ENCODE peak calls at places on chromosomes 13 and 19, in six cellular contexts. I is thoracic aorta, H is A549, E is astrocyte of the spinal cord, T is retinal pigment epithelial cell, Q is right lobe of liver. M is an unnamed sample.

GRCh38 chr19:51142119-51142518 is at the start of gene SIGLEC7:
- DNase-seq in I (no peak), H (no peak), E (no peak), T (no peak), Q (no peak), M (no peak)

GRCh38 chr19:43534811-43535761 is 2.1 kb downstream of the ZNF575 start:
- DNase-seq in I (peak), H (peak), E (peak), T (no peak), Q (peak), M (no peak)

GRCh38 chr13:70960841-70961443 is 852.7 kb upstream of the KLHL1 start:
- DNase-seq in I (no peak), H (no peak), E (peak), T (no peak), Q (no peak), M (no peak)

GRCh38 chr13:113904411-113904810 is 40.5 kb upstream of the GAS6 start:
- DNase-seq in I (no peak), H (peak), E (no peak), T (no peak), Q (no peak), M (no peak)

GRCh38 chr13:23621316-23621645 is 51.1 kb downstream of the TNFRSF19 start:
- DNase-seq in I (no peak), H (peak), E (peak), T (peak), Q (no peak), M (no peak)

GRCh38 chr19:6890421-6890913 is 3.1 kb downstream of the ADGRE1 start:
- DNase-seq in I (no peak), H (no peak), E (no peak), T (no peak), Q (no peak), M (no peak)

GRCh38 chr13:41601718-41602445 is 144.5 kb downstream of the RGCC start:
- DNase-seq in I (no peak), H (no peak), E (peak), T (no peak), Q (no peak), M (no peak)

GRCh38 chr13:23953860-23954512 is 56.7 kb upstream of the C1QTNF9B start:
- DNase-seq in I (no peak), H (no peak), E (no peak), T (no peak), Q (no peak), M (no peak)

GRCh38 chr19:10538204-10538603 is 5.5 kb upstream of the ATG4D start:
- DNase-seq in I (no peak), H (no peak), E (no peak), T (no peak), Q (no peak), M (no peak)

GRCh38 chr19:46351241-46352041 is 4.6 kb downstream of the PPP5C start:
- DNase-seq in I (peak), H (no peak), E (peak), T (no peak), Q (no peak), M (no peak)

GRCh38 chr13:42071667-42072419 is 23.4 kb downstream of the DGKH start:
- DNase-seq in I (no peak), H (no peak), E (no peak), T (no peak), Q (no peak), M (no peak)

GRCh38 chr13:51861728-51862300 is at the start of gene CCDC70:
- DNase-seq in I (no peak), H (no peak), E (peak), T (no peak), Q (no peak), M (no peak)

GRCh38 chr13:47708386-47708785 is 292.7 kb downstream of the SUCLA2 start:
- DNase-seq in I (no peak), H (no peak), E (peak), T (peak), Q (no peak), M (no peak)

GRCh38 chr13:71785361-71785760 is 81.6 kb downstream of the DACH1 start:
- DNase-seq in I (no peak), H (no peak), E (no peak), T (no peak), Q (no peak), M (no peak)

GRCh38 chr19:11539495-11540365 is 1.1 kb downstream of the CNN1 start:
- DNase-seq in I (no peak), H (no peak), E (no peak), T (no peak), Q (no peak), M (no peak)

GRCh38 chr19:3982701-3983541 is 2.3 kb downstream of the EEF2 start:
- DNase-seq in I (no peak), H (no peak), E (peak), T (no peak), Q (peak), M (no peak)

GRCh38 chr13:66803759-66804456 is 426.2 kb downstream of the PCDH9 start:
- DNase-seq in I (no peak), H (no peak), E (no peak), T (no peak), Q (no peak), M (no peak)

GRCh38 chr13:32804673-32805260 is 211.5 kb upstream of the KL start:
- DNase-seq in I (no peak), H (no peak), E (peak), T (no peak), Q (no peak), M (no peak)

GRCh38 chr13:96460571-96460970 is 370.7 kb downstream of the HS6ST3 start:
- DNase-seq in I (no peak), H (no peak), E (no peak), T (no peak), Q (no peak), M (peak)

GRCh38 chr13:99955747-99956472 is 15.7 kb downstream of the ZIC5 start:
- DNase-seq in I (no peak), H (no peak), E (peak), T (no peak), Q (no peak), M (no peak)

DNA sequence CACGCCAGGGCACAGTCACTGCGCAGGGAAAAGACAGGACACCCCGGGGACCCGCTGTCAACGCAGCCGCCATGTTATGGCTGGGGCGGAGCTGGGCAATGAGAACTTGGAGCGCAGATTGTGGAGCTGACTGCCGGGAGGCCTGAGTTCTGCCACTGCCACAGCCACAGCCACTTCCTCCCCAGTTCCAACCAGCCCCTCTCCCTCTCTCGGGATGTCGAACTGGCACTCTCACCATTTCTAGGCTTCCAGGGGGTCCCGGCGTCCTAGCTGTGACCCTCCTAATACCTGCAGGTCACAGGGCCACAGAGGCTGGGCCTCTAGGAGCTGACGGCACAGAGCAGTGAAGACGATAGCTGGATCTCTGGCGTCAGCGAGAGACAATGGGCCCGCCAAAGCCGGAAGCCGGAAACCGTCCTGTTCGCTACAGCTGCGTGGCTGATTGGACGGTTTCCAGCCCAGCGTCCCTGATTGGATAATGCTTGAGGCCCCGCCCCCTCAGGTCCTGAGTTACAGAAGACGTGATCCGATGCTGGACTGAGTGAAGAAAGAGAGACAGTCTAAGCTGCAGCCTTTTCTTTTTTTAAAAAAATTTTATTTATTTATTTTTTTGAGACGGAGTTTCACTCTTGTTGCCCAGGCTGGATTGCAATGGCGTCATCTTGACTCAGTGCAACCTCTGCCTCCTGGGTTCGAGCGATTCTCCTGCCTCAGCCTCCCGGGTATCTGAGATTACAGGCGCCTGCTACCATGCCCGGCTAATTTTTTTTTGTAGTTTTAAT is at the start of gene ZNF506:
- DNase-seq in I (peak), H (peak), E (peak), T (peak), Q (peak), M (peak)
- H3K4me3 ChIP-seq in I (peak), H (peak), E (peak), T (peak), Q (peak), M (peak)

GRCh38 chr19:13934785-13935109 is 3.5 kb downstream of the PODNL1 start:
- DNase-seq in I (no peak), H (no peak), E (no peak), T (no peak), Q (no peak), M (no peak)
- TF ChIP-seq CTCF in I (no peak), H (no peak), E (no peak), T (no peak), Q (no peak), M (no peak)

GRCh38 chr19:40091205-40092129 is 724 bp upstream of the ZNF780A start:
- DNase-seq in I (no peak), H (no peak), E (no peak), T (no peak), Q (no peak), M (no peak)
- H3K4me3 ChIP-seq in I (peak), H (peak), E (peak), T (peak), Q (peak), M (peak)

GRCh38 chr13:38969187-38969586 is 21.4 kb downstream of the STOML3 start:
- DNase-seq in I (no peak), H (no peak), E (no peak), T (no peak), Q (no peak), M (no peak)

GRCh38 chr13:38965281-38965680 is 25.4 kb downstream of the STOML3 start:
- DNase-seq in I (no peak), H (no peak), E (no peak), T (no peak), Q (no peak), M (no peak)

GRCh38 chr13:38967446-38967845 is 23.2 kb downstream of the STOML3 start:
- DNase-seq in I (no peak), H (no peak), E (no peak), T (no peak), Q (no peak), M (peak)

DNA sequence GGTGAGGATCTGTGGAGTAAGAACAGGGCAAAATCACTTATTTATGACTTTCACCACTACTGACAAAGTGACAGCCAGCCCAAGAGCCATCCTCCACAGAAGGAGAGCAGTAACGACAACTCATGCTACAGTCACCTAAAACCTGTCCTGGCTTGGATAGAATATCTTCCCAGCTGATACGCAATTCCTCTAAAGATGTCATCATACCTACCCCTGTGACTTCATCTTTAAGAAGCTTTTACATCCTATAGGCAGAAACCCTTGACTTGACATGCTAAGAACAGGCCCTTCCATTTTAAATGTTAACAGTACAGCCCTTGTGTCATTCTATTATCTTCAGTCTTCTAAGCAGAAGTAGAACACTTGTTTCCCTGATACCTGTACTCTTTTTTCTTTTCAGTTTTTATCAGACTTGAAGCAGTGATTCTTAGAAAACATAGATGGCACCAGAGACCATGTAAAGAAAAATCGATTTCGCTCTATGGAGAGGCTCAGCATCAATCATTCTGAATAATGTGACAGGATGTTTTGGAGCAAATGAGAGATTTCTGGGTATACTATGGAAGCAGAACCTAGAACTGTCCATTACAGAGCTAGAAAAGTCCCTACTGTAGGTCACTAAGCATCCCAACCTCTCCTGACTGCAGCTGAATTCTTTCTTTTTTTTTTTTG is 20.1 kb downstream of the STOML3 start:
- DNase-seq in I (no peak), H (no peak), E (no peak), T (no peak), Q (no peak), M (no peak)
- TF ChIP-seq CTCF in I (no peak), H (no peak), E (no peak), T (no peak), Q (no peak), M (peak)

GRCh38 chr13:20191311-20191901 is 1.3 kb downstream of the GJB2 start:
- DNase-seq in I (no peak), H (no peak), E (no peak), T (no peak), Q (peak), M (no peak)
- H3K4me3 ChIP-seq in I (peak), H (peak), E (peak), T (no peak), Q (peak), M (no peak)

DNA sequence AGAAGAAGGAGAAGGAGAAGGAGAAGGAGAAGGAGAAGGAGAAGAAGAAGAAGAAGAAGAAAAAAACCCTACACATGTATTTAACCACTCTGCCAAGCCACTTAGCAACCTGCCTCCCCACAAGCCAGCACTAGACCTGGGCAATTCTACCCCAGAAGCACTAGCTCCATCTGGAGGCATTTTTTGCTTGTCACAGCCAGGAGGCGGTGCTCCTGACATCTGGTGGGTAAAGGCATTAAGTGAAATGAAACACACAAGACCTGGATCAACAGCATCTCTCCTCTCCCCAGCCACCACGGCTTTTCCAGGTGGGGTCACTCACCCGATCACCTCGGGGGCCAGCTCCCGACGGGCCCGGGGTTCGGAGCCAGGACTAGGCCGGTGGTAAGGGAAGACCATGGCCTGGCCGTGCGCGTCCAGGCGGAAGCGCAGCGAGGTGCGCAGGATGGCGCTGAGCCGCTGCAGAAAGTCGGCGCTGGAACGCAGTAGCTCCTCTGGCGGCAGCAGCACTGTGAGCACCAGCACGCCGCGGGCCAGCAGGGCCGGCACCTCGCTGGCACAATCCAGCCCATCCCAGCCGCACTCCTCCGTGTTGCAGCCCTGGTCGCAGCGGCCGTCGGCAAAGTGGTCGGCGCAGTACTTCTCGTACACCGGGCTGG is 26.9 kb downstream of the NOTCH3 start:
- DNase-seq in I (no peak), H (no peak), E (no peak), T (no peak), Q (no peak), M (no peak)
- TF ChIP-seq CTCF in I (no peak), H (no peak), E (no peak), T (peak), Q (peak), M (peak)

GRCh38 chr13:50365300-50365682 is 350.0 kb downstream of the KCNRG start:
- DNase-seq in I (no peak), H (no peak), E (no peak), T (no peak), Q (no peak), M (no peak)
- H3K4me3 ChIP-seq in I (peak), H (peak), E (no peak), T (no peak), Q (no peak), M (peak)

DNA sequence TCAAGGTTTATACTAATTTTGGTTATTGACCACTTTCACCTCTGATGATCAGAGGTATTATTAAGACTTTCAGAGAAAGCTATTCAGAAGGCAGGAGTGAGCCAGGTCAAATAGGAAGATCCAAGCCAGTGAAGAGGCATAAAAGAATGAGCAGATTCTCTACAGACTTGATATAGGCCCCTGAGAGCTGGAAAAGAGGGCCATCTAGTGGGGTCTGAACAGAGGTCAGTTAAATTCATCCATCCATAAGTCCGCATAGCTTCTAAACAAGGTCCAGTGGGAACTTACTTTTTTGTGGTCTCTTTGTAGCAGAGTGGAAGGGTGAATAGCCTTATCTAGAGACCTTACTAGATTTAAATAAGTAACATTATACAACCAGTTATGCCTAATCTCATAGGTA is 126.6 kb upstream of the UFM1 start:
- DNase-seq in I (no peak), H (no peak), E (peak), T (no peak), Q (no peak), M (no peak)
- TF ChIP-seq CTCF in I (no peak), H (no peak), E (peak), T (peak), Q (no peak), M (peak)

DNA sequence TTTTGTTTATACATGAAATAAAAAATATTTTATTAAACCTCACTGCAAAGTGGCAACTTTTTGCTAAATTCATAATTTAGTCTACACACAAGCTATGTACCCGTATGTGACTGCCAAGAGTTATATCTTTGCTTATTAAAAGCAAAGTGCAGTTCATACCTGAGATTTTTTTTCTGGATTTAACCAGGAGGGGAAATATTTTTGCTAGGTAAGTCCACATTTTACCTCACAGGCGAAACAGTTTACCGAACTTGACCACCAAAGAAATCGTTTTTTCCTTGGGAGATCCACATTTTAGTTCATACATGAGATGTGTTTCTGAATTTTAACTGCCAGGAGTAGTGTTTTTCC is 12.2 kb upstream of the JSRP1 start:
- DNase-seq in I (no peak), H (no peak), E (no peak), T (no peak), Q (no peak), M (no peak)
- H3K4me3 ChIP-seq in I (peak), H (peak), E (no peak), T (peak), Q (no peak), M (peak)

DNA sequence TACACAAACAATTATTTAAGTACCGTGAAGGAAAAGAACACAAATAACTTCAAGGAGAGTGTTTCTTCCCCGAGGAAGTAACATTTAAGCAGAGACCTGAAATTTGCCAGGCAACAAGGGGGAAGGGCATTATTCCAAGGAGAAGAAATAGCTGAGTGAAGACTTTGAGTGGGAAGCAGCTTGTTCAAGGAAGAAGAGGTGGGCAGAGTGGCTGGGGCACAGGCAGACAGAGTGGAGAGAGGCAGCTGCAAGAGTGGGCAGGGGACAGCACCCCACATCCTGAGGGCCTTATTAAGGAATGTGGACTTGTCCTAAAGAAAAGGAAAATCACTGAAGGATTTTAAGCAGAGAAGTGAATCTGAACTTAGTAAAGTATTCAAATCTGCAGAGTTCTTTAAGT is 4.7 kb upstream of the DCLK1 start:
- DNase-seq in I (no peak), H (no peak), E (no peak), T (no peak), Q (no peak), M (no peak)
- TF ChIP-seq CTCF in I (no peak), H (no peak), E (no peak), T (no peak), Q (no peak), M (no peak)

M was measured in LNCaP clone FGC.